ENCODE peak calls at places on chromosome 3, in four cellular contexts. O is H9, N is IMR-90, R is mesenchymal stem cell. W is an unnamed sample.

GRCh38 chr3:45874677-45875346 is 11.5 kb upstream of the CCR9 start:
- DNase-seq in O (no peak), N (no peak), R (no peak), W (no peak)

GRCh38 chr3:100637197-100637631 is 27.8 kb downstream of the ADGRG7 start:
- DNase-seq in O (no peak), N (peak), R (peak), W (peak)

GRCh38 chr3:116253511-116253910 is 191.8 kb downstream of the LSAMP start:
- DNase-seq in O (no peak), N (no peak), R (no peak), W (no peak)

GRCh38 chr3:154552338-154552737 is 122.3 kb upstream of the GPR149 start:
- DNase-seq in O (peak), N (no peak), R (no peak), W (peak)

GRCh38 chr3:44906997-44907396 is 32.6 kb downstream of the TGM4 start:
- DNase-seq in O (no peak), N (peak), R (no peak), W (no peak)

GRCh38 chr3:59802045-59802444 is 752.2 kb upstream of the CFAP20DC start:
- DNase-seq in O (no peak), N (no peak), R (no peak), W (peak)

GRCh38 chr3:134052370-134052769 is 22.6 kb upstream of the SLCO2A1 start:
- DNase-seq in O (no peak), N (no peak), R (no peak), W (no peak)

GRCh38 chr3:61646851-61647525 is 85.6 kb downstream of the PTPRG start:
- DNase-seq in O (no peak), N (peak), R (no peak), W (no peak)

GRCh38 chr3:128378631-128379347 is 87.9 kb downstream of the DNAJB8 start:
- DNase-seq in O (no peak), N (peak), R (peak), W (no peak)

GRCh38 chr3:47407896-47408838 is 27.3 kb downstream of the PTPN23 start:
- DNase-seq in O (no peak), N (no peak), R (no peak), W (no peak)

GRCh38 chr3:43346990-43347749 is 60.8 kb downstream of the SNRK start:
- DNase-seq in O (no peak), N (peak), R (peak), W (no peak)

GRCh38 chr3:136194409-136195257 is 1.5 kb downstream of the MSL2 start:
- DNase-seq in O (peak), N (peak), R (peak), W (peak)

GRCh38 chr3:32493437-32494414 is 8.9 kb downstream of the CMTM6 start:
- DNase-seq in O (no peak), N (peak), R (peak), W (no peak)

GRCh38 chr3:180188512-180189309 is 152.0 kb upstream of the PEX5L start:
- DNase-seq in O (no peak), N (no peak), R (no peak), W (no peak)

GRCh38 chr3:57143886-57144459 is 21.2 kb downstream of the IL17RD start:
- DNase-seq in O (no peak), N (no peak), R (no peak), W (peak)

GRCh38 chr3:187271582-187271981 is 20.0 kb downstream of the MASP1 start:
- DNase-seq in O (no peak), N (no peak), R (no peak), W (no peak)
- H3K18ac ChIP-seq in O (no peak), N (peak), R (no peak), W (no peak)

GRCh38 chr3:108334698-108335097 is 38.4 kb downstream of the HHLA2 start:
- DNase-seq in O (no peak), N (peak), R (no peak), W (no peak)
- H2BK5ac ChIP-seq in O (no peak), N (no peak), R (no peak), W (no peak)

DNA sequence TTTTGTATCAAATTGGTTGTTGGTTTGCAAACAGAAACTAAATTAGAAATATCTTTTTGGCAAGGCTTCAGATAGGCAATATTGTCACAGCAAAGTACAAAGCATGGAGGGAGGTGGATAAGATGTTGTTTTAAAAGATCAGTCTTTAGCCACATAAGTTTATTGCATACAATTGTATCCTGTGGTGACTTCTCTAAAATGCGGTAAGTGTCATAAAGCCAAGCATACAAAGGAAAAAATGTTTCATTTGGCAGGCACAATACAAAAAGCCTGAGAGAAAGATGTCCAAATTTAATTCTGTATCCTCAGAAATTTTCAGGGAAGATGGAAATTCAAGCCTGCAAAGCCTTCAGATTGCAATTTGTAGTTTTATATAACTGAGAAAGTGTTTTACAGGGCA is 7.7 kb downstream of the KAT2B start:
- DNase-seq in O (no peak), N (no peak), R (no peak), W (no peak)
- H3K27ac ChIP-seq in O (no peak), N (no peak), R (no peak), W (no peak)

GRCh38 chr3:151169262-151169661 is 33.8 kb downstream of the GPR171 start:
- DNase-seq in O (no peak), N (peak), R (peak), W (no peak)
- H3K18ac ChIP-seq in O (no peak), N (no peak), R (no peak), W (no peak)

DNA sequence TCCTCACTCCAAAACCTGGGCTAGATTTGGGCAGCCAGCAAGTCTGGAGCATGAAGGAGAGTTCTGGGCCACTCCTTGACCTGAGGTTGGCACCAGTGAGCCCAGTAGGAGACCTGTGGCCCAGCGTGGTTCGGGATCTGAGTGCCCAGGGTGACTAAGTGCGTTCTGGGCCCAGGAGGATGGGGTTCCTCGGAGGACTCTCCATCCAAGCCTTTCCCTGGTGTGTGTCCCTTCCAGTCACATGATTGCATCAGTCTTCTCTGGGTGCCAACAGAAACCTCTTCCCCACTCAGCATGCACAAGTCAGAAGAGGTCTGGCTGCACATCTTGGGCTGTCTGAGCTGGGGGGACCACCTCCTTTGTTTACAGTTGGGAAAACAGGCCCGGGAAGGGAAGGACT is 14.9 kb downstream of the TMEM43 start:
- DNase-seq in O (no peak), N (no peak), R (no peak), W (no peak)
- H2BK5ac ChIP-seq in O (no peak), N (no peak), R (no peak), W (no peak)

DNA sequence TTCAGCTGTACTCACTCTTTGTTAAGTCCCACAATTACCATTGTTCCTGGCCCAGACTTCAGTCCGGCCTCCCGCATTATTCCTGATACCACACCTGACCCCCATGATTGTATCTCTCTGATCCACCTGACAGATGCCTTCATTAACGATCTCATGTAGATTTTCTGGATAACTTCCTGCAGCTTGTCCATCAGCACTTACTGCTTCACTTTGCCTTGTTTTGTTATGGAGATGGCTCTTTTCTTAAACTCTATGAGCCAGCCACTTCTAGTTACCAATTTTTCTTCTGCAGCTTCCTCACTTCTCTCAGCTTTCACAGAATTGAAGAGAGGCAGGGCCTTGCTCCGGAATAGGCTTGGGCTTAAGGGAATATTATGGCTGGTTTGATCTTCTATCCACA is 1044.2 kb downstream of the PLOD2 start:
- DNase-seq in O (peak), N (no peak), R (no peak), W (no peak)
- H3K27ac ChIP-seq in O (no peak), N (no peak), R (no peak), W (no peak)

DNA sequence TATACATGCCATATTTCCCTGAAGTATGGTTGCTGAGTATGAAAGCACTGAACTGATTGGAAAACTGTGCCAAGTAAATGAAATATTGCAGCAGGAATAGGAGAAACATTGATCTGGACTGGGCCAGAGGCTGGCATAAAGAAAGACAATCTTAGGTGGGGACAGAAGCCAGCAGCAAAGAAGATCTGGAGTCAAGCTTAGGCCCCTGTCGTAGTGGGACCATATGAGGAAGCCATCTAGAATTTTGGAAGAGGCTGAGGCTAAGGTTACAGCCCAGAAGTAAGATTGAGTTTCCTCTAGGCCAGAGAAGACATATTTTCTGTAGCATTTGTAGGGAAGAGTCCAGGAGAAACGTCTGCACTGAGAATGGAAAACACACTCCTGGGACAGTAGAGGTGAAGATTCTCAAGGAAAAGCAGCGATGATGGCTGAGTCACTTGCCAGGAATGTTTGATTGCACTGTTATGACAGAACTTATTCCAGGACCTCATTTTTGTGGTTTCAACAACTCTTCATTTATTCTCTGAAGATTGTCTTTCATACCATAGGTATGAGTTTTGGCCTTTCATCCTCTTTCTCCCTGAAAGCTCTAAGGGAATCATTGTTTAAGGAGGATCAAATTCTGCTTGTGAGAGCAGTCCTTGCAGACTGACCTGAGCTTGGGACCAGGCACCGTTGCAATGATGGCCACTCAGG is 107.2 kb downstream of the GTPBP8 start:
- DNase-seq in O (no peak), N (peak), R (peak), W (no peak)
- H3K18ac ChIP-seq in O (no peak), N (peak), R (no peak), W (no peak)

W was measured in mesendoderm.